ENCODE peak calls at places on chromosomes 3 and 15, in nine cellular contexts. M is IMR-90; A is neural progenitor cell; O is transverse colon; E is CD8-positive, alpha-beta memory T cell; R is mesenchymal stem cell; W is PC-3; C is DND-41; X is suprapubic skin. U is an unnamed sample. For H3K4me1, the result is how much of the 10 kb centered on the place peaks cover.

GRCh38 chr15:101169457-101170071 is 82.3 kb downstream of the CHSY1 start:
- DNase-seq in C (peak), A (no peak), E (no peak), W (peak), R (no peak), O (no peak), M (peak), X (peak), U (no peak)

GRCh38 chr3:62065985-62066693 is 307.2 kb downstream of the FEZF2 start:
- DNase-seq in E (no peak), C (no peak), M (peak), X (no peak), O (no peak), W (no peak), A (no peak), R (no peak), U (no peak)

GRCh38 chr3:138452491-138452890 is 18.1 kb downstream of the ESYT3 start:
- DNase-seq in R (no peak), W (no peak), E (no peak), O (no peak), M (no peak), C (no peak), A (no peak), X (peak), U (no peak)

GRCh38 chr3:56758539-56758981 is 43.2 kb downstream of the ARHGEF3 start:
- DNase-seq in R (peak), A (no peak), O (no peak), M (peak), X (no peak), W (peak), C (no peak), E (peak), U (no peak)

GRCh38 chr15:51842852-51843737 is 13.6 kb downstream of the TMOD3 start:
- DNase-seq in W (peak), R (peak), E (no peak), O (no peak), C (no peak), M (peak), X (no peak), A (no peak), U (no peak)

GRCh38 chr3:66018047-66019033 is 20.4 kb downstream of the MAGI1 start:
- DNase-seq in O (no peak), R (no peak), A (no peak), W (no peak), M (no peak), X (no peak), E (no peak), C (no peak), U (no peak)

GRCh38 chr3:131716007-131716406 is 213.2 kb upstream of the MRPL3 start:
- DNase-seq in R (no peak), C (no peak), O (no peak), E (no peak), A (peak), W (no peak), M (no peak), X (no peak), U (no peak)

GRCh38 chr3:149625795-149626194 is 32.0 kb downstream of the WWTR1 start:
- DNase-seq in X (no peak), E (no peak), R (no peak), C (no peak), W (no peak), M (no peak), O (no peak), A (no peak), U (no peak)

GRCh38 chr3:57279685-57280084 is 12.8 kb downstream of the ASB14 start:
- DNase-seq in C (no peak), O (no peak), M (no peak), E (no peak), X (no peak), R (no peak), W (no peak), A (no peak), U (no peak)

GRCh38 chr15:96947296-96947695 is 616.8 kb downstream of the NR2F2 start:
- DNase-seq in R (no peak), M (no peak), E (no peak), W (no peak), O (no peak), X (no peak), C (no peak), A (peak), U (no peak)

GRCh38 chr3:173584834-173585831 is 187.6 kb downstream of the NLGN1 start:
- DNase-seq in W (peak), R (peak), C (no peak), X (no peak), A (peak), E (no peak), M (peak), O (peak), U (no peak)

GRCh38 chr3:157204431-157204830 is 44.5 kb upstream of the CCNL1 start:
- DNase-seq in C (no peak), W (peak), R (peak), O (no peak), A (peak), X (no peak), E (no peak), M (peak), U (no peak)

GRCh38 chr15:31270767-31271166 is 55.9 kb upstream of the KLF13 start:
- DNase-seq in C (peak), M (no peak), E (peak), A (peak), R (no peak), W (no peak), O (peak), X (peak), U (no peak)

GRCh38 chr15:36106640-36107335 is 472.6 kb upstream of the CDIN1 start:
- DNase-seq in M (no peak), A (no peak), X (no peak), W (no peak), C (no peak), O (no peak), R (no peak), E (no peak), U (no peak)

GRCh38 chr3:135125171-135125801 is 330.2 kb downstream of the EPHB1 start:
- DNase-seq in X (no peak), C (peak), O (no peak), R (peak), M (peak), A (peak), W (peak), E (no peak), U (no peak)

GRCh38 chr3:39254806-39255449 is 24.9 kb downstream of the CX3CR1 start:
- DNase-seq in E (no peak), W (peak), X (no peak), A (no peak), M (peak), C (no peak), R (peak), O (no peak), U (no peak)

GRCh38 chr3:23497156-23497555 is 294.0 kb downstream of the UBE2E2 start:
- DNase-seq in A (no peak), C (no peak), R (no peak), X (no peak), O (no peak), M (no peak), W (no peak), E (no peak), U (no peak)

GRCh38 chr15:56929389-56929788 is 10.9 kb downstream of the TCF12 start:
- DNase-seq in A (no peak), C (no peak), E (no peak), W (peak), M (peak), R (peak), O (no peak), X (no peak), U (no peak)

GRCh38 chr15:83396071-83396470 is 51.1 kb upstream of the SH3GL3 start:
- DNase-seq in C (no peak), O (no peak), A (peak), W (no peak), X (no peak), E (no peak), R (no peak), M (no peak), U (no peak)

GRCh38 chr3:23916152-23916885 is 471 bp downstream of the NKIRAS1 start:
- DNase-seq in O (no peak), C (no peak), M (no peak), W (no peak), E (no peak), A (no peak), R (no peak), X (no peak), U (no peak)

GRCh38 chr15:56524915-56525314 is 60.0 kb upstream of the MNS1 start:
- DNase-seq in X (no peak), R (peak), C (no peak), M (peak), A (no peak), O (no peak), E (no peak), W (no peak), U (no peak)

GRCh38 chr3:16550676-16551341 is 37.3 kb upstream of the RFTN1 start:
- DNase-seq in E (peak), W (peak), M (peak), A (peak), X (peak), C (peak), R (peak), O (peak), U (peak)
- H3K4me1 ChIP-seq in E (under half), W (under half), M (under half), A (under half), X (under half), C (under half), R (under half), O (under half), U (under half)

GRCh38 chr3:49657208-49657915 is 16.8 kb upstream of the APEH start:
- DNase-seq in W (no peak), O (no peak), A (no peak), X (no peak), M (no peak), C (no peak), E (no peak), R (no peak), U (no peak)
- H3K4me1 ChIP-seq in W (under half), O (under half), A (under half), X (under half), M (under half), C (under half), E (under half), R (under half), U (under half)

DNA sequence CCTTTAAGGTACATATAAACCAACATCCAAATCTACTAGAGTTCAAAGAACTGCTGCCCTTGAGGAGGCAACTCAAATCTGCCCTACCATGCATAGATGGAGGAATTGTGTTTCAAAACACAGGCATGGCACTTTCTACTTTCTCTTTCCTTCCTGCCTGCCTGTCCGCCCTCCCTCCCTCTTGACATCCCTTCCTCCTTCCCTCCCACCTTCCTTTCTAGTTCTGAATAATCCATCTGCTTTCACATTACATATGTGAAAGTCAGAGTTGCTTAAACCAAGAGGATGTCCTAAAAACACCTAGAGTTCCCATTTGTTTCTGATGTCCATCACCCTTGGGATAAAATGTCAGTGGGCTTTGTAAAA is 537.6 kb downstream of the FOXP1 start:
- DNase-seq in M (no peak), C (no peak), A (no peak), R (no peak), W (no peak), O (no peak), X (no peak), E (no peak), U (no peak)
- H3K4me1 ChIP-seq in M (under half), C (under half), A (under half), R (under half), W (under half), O (half or more), X (under half), E (half or more), U (half or more)

GRCh38 chr3:177335728-177336127 is 138.4 kb upstream of the TBL1XR1 start:
- DNase-seq in A (no peak), X (no peak), E (no peak), W (peak), O (no peak), R (peak), M (peak), C (no peak), U (no peak)
- H3K4me1 ChIP-seq in A (under half), X (under half), E (under half), W (under half), O (under half), R (under half), M (under half), C (under half), U (half or more)

GRCh38 chr3:49346797-49347251 is 7.0 kb upstream of the USP4 start:
- DNase-seq in A (no peak), C (no peak), R (peak), M (peak), X (no peak), W (peak), O (no peak), E (no peak), U (no peak)
- H3K4me1 ChIP-seq in A (under half), C (under half), R (under half), M (under half), X (under half), W (under half), O (under half), E (under half), U (under half)

GRCh38 chr3:42068303-42069088 is 22.7 kb upstream of the TRAK1 start:
- DNase-seq in M (no peak), O (no peak), E (no peak), W (no peak), C (no peak), X (no peak), R (no peak), A (no peak), U (no peak)
- H3K4me1 ChIP-seq in M (under half), O (half or more), E (under half), W (under half), C (under half), X (half or more), R (under half), A (under half), U (half or more)

U was measured in thoracic aorta.